ENCODE peak calls at places on chromosomes 7 and 10, in four cellular contexts. Z is H1, B is K562, S is GM12878. Y is an unnamed sample.

GRCh38 chr10:91681361-91682276 is 48.7 kb upstream of the PPP1R3C start:
- DNase-seq in B (peak; percentile 12), Z (no peak), S (no peak), Y (no peak)

GRCh38 chr7:115340828-115341227 is 418.9 kb downstream of the MDFIC start:
- DNase-seq in S (no peak), Z (no peak), B (no peak), Y (no peak)

GRCh38 chr7:67484244-67484751 is 487.7 kb downstream of the TYW1 start:
- DNase-seq in S (no peak), Z (peak; percentile 61), B (peak; percentile 71), Y (peak; percentile 63)

GRCh38 chr7:51259766-51260165 is 56.8 kb downstream of the COBL start:
- DNase-seq in Z (no peak), S (no peak), B (no peak), Y (no peak)

GRCh38 chr10:127962205-127962604 is 55.3 kb downstream of the PTPRE start:
- DNase-seq in B (no peak), Z (no peak), S (no peak), Y (no peak)

GRCh38 chr10:44180321-44181154 is 204.4 kb downstream of the CXCL12 start:
- DNase-seq in S (no peak), Z (no peak), B (no peak), Y (no peak)

GRCh38 chr10:2835950-2836349 is 231.4 kb upstream of the PFKP start:
- DNase-seq in Z (no peak), S (no peak), B (no peak), Y (no peak)

GRCh38 chr7:155323001-155323638 is 25.4 kb downstream of the INSIG1 start:
- DNase-seq in S (no peak), Z (no peak), B (no peak), Y (no peak)

GRCh38 chr10:34252111-34252510 is 563.0 kb downstream of the PARD3 start:
- DNase-seq in Z (peak; percentile 5), B (no peak), S (no peak), Y (no peak)

GRCh38 chr10:79930267-79930666 is 18.6 kb downstream of the SFTPD start:
- DNase-seq in Z (no peak), S (no peak), B (no peak), Y (no peak)

GRCh38 chr7:119664601-119665000 is 608.4 kb upstream of the KCND2 start:
- DNase-seq in B (no peak), Z (no peak), S (no peak), Y (no peak)

GRCh38 chr7:22896917-22897316 is 74.3 kb upstream of the TOMM7 start:
- DNase-seq in Z (no peak), S (no peak), B (no peak), Y (peak; percentile 15)

GRCh38 chr10:102718220-102718619 is 3.8 kb downstream of the SFXN2 start:
- DNase-seq in Z (no peak), S (no peak), B (no peak), Y (peak; percentile 83)

GRCh38 chr10:60400366-60400765 is 10.7 kb upstream of the ANK3 start:
- DNase-seq in S (no peak), Z (no peak), B (no peak), Y (no peak)

GRCh38 chr7:116977172-116977571 is 23.9 kb downstream of the ST7 start:
- DNase-seq in S (no peak), Z (no peak), B (no peak), Y (no peak)

GRCh38 chr7:36896418-36896817 is 172.1 kb upstream of the AOAH start:
- DNase-seq in B (no peak), Z (no peak), S (no peak), Y (no peak)

GRCh38 chr10:22345301-22346086 is at the start of gene SPAG6:
- DNase-seq in Z (no peak), S (no peak), B (no peak), Y (no peak)

GRCh38 chr7:94374231-94374630 is 20.5 kb upstream of the COL1A2 start:
- DNase-seq in S (no peak), Z (no peak), B (no peak), Y (no peak)

GRCh38 chr10:3324572-3324971 is 152.0 kb upstream of the PITRM1 start:
- DNase-seq in S (no peak), Z (no peak), B (no peak), Y (no peak)

GRCh38 chr7:28180031-28180363 is 598 bp downstream of the JAZF1 start:
- DNase-seq in B (peak; percentile 69), Z (no peak), S (no peak), Y (no peak)

GRCh38 chr7:133688483-133689239 is 435.8 kb downstream of the EXOC4 start:
- DNase-seq in S (no peak), Z (no peak), B (no peak), Y (no peak)

GRCh38 chr10:104299031-104299904 is 30.3 kb downstream of the GSTO2 start:
- DNase-seq in Z (no peak), B (no peak), S (no peak), Y (no peak)

GRCh38 chr10:34988397-34989067 is 101.6 kb downstream of the CUL2 start:
- DNase-seq in S (no peak), B (no peak), Z (no peak), Y (no peak)

GRCh38 chr7:29881724-29882123 is 75.4 kb downstream of the WIPF3 start:
- DNase-seq in S (no peak), Z (peak; percentile 29), B (no peak), Y (no peak)

GRCh38 chr7:100366411-100367250 is 6.7 kb upstream of the PILRA start:
- DNase-seq in Z (no peak), B (no peak), S (peak; percentile 58), Y (no peak)

GRCh38 chr7:74344128-74344496 is 54.9 kb downstream of the CLIP2 start:
- DNase-seq in Z (no peak), S (no peak), B (no peak), Y (no peak)

GRCh38 chr10:14782691-14783363 is 8.1 kb upstream of the FAM107B start:
- DNase-seq in Z (peak; percentile 9), S (no peak), B (no peak), Y (peak; percentile 56)

GRCh38 chr10:15775513-15775912 is 55.8 kb upstream of the ITGA8 start:
- DNase-seq in S (no peak), B (no peak), Z (no peak), Y (no peak)

GRCh38 chr7:108372601-108373000 is 83.6 kb downstream of the NRCAM start:
- DNase-seq in B (no peak), Z (no peak), S (no peak), Y (no peak)

GRCh38 chr10:126384269-126384873 is 3.9 kb downstream of the ADAM12 start:
- DNase-seq in S (no peak), Z (no peak), B (no peak), Y (no peak)

GRCh38 chr7:98178321-98178720 is 32.9 kb upstream of the BHLHA15 start:
- DNase-seq in S (no peak), Z (no peak), B (no peak), Y (no peak)

GRCh38 chr7:2883101-2883500 is 39.0 kb upstream of the GNA12 start:
- DNase-seq in Z (no peak), S (no peak), B (no peak), Y (no peak)

GRCh38 chr10:35870665-35871310 is 228.7 kb upstream of the FZD8 start:
- DNase-seq in Z (no peak), S (no peak), B (no peak), Y (no peak)

DNA sequence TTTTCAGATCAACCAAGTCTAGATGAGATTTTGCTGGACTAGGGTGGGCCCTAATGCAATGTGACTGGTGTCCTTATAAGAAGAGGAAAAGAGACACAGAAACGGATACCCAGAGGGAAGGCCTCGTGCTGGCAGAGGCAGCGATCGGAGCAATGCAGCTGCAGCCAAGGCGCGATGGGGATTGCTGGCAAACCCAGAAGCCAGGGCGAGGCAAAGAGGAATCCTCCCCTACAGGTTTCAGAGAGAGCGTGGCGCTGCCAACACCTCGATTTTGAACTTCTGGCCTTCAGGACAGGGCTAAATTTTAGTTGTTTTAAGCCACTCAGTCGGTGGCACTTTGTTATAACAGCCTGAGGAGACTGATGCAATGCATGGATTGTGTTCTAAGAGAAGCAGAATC is 157.1 kb upstream of the RHEB start:
- DNase-seq in B (no peak), Z (no peak), S (no peak), Y (no peak)
- TF ChIP-seq EZH2 in B (no peak), Z (no peak), S (no peak), Y (no peak)

GRCh38 chr7:39583539-39583938 is 17.3 kb downstream of the YAE1 start:
- DNase-seq in S (no peak), B (no peak), Z (no peak), Y (no peak)

GRCh38 chr7:39582536-39582935 is 16.3 kb downstream of the YAE1 start:
- DNase-seq in S (no peak), Z (no peak), B (no peak), Y (no peak)

GRCh38 chr7:39577229-39577874 is 11.1 kb downstream of the YAE1 start:
- DNase-seq in S (no peak), B (no peak), Z (no peak), Y (no peak)

GRCh38 chr7:39574673-39575349 is 8.6 kb downstream of the YAE1 start:
- DNase-seq in Z (no peak), B (no peak), S (no peak), Y (no peak)

DNA sequence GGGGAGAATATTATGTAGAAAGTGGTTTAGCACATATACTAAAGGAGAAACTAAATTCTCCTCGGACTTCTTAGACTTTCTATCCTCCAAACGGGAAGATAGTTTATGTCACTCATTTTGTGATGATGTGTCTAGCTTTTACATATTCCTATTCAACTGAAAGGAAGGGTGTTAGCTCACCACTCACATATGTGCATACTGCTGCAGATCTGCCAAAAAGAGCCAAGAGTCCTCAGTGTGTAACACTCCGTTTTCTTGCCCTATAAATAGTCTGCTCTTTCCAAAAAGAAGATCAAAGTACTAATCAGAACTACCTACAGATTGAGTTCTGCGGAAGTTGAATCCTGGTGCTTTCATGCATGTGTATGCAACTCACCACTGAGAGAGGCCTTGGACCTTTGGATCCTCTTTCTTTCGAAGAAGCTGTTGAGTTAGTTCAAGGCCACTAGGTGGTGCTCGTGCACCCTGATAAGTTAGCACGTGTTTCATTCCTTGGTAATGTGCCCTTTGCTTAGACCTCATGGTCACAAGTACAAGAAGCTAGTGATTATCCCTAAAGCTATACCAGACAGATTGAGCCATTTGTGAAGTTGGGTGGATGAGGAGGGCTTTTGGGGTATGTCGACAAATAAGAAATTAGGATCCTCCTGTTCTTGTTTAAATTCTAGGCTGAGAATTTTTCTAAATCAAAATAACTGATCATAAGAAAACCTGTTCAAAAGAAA is 14.1 kb downstream of the YAE1 start:
- DNase-seq in B (peak; percentile 78), S (peak; percentile 77), Z (peak; percentile 67), Y (peak; percentile 88)
- TF ChIP-seq BRCA1 in B (no peak), S (no peak), Z (no peak), Y (no peak)

DNA sequence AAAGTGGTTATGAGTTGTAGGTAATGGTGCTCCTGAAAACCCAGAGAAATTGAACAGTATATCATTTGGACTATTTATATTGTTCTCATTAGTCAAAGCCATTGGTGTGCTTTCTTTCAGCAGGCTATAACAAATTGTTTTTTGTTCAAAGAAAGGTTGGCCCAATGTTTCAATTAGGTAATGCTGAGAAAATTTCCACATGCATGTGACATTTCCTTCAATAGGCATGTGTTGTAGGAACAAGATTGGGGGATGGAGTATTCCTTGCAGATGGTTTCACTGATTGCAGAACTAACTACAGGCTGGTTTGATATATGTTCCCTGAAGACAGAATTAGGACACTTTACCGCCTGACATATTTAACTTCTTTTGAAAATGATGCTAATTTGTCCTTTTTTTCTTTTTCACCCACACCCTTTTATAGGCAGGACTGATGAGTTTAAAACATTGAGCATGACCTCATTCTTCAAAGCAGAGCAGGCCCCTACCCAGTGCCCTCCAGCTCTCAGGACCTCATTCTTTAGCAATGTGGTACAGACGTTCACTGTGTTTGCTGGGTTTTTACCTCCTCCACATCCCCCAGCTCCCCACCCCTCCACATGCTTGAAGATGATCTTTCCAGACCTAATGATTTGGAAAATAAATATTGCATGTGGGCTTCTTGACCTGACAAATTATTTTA is 163.3 kb downstream of the CPED1 start:
- DNase-seq in S (no peak), Z (no peak), B (no peak), Y (no peak)
- TF ChIP-seq EZH2 in S (no peak), Z (no peak), B (no peak), Y (no peak)

GRCh38 chr10:31574566-31574965 is 255.6 kb downstream of the ZEB1 start:
- DNase-seq in B (no peak), Z (no peak), S (no peak), Y (no peak)
- TF ChIP-seq BRCA1 in B (no peak), Z (no peak), S (no peak), Y (no peak)

Y was measured in HepG2.